ENCODE peak calls at places on chromosome 17, in five cellular contexts. O is activated CD8-positive, alpha-beta memory T cell treated with anti-CD3 and anti-CD28 coated beads for 1 hour; P is HS-5; E is stimulated activated CD4-positive, alpha-beta T cell treated with anti-CD3 and anti-CD28 coated beads, Interleukin-12 subunit alpha, Interleukin-12 subunit beta, amount 100 ng/mL, for 4 hours; V is stomach. F is an unnamed sample.

GRCh38 chr17:31654936-31655335 is 204.1 kb downstream of the COPRS start:
- DNase-seq in O (no peak), P (no peak), E (no peak), V (no peak), F (no peak)

GRCh38 chr17:77285594-77286390 is 145.0 kb downstream of the SEC14L1 start:
- DNase-seq in O (no peak), P (peak; percentile 57), E (no peak), V (peak; percentile 85), F (no peak)

GRCh38 chr17:77453613-77454559 is 313.1 kb downstream of the SEC14L1 start:
- DNase-seq in O (no peak), P (no peak), E (no peak), V (peak; percentile 85), F (no peak)

GRCh38 chr17:41507315-41507880 is 2.0 kb upstream of the KRT13 start:
- DNase-seq in O (no peak), P (no peak), E (no peak), V (no peak), F (no peak)

GRCh38 chr17:45768000-45768399 is 16.1 kb upstream of the CRHR1 start:
- DNase-seq in O (no peak), P (no peak), E (no peak), V (no peak), F (no peak)

GRCh38 chr17:76497979-76498885 is 3.0 kb downstream of the RHBDF2 start:
- DNase-seq in O (no peak), P (no peak), E (no peak), V (peak; percentile 81), F (no peak)

GRCh38 chr17:72407336-72408121 is 286.7 kb downstream of the SOX9 start:
- DNase-seq in O (no peak), P (peak; percentile 93), E (no peak), V (peak; percentile 81), F (no peak)

GRCh38 chr17:41919165-41919817 is 540 bp upstream of the ACLY start:
- DNase-seq in O (no peak), P (no peak), E (no peak), V (no peak), F (no peak)

GRCh38 chr17:3647769-3648540 is 11.4 kb downstream of the CTNS start:
- DNase-seq in O (no peak), P (no peak), E (peak; percentile 36), V (peak; percentile 72), F (no peak)

GRCh38 chr17:39939588-39940419 is 12.3 kb downstream of the LRRC3C start:
- DNase-seq in O (no peak), P (peak; percentile 84), E (no peak), V (no peak), F (no peak)

GRCh38 chr17:81032641-81033422 is 2.1 kb upstream of the BAIAP2 start:
- DNase-seq in O (no peak), P (no peak), E (no peak), V (no peak), F (peak; percentile 34)